ENCODE peak calls at places on chromosomes 2 and 18, in four cellular contexts. One of them, this sample, is unnamed.

GRCh38 chr2:15812187-15812830 is 128.0 kb upstream of the MYCN start:
- DNase-seq in HTR-8/SVneo: no peak
- DNase-seq in fibroblast of lung: no peak
- DNase-seq in activated CD4-positive, alpha-beta T cell treated with anti-CD3 and anti-CD28 coated beads, Interleukin-2, amount 10 ng/mL, durations not matched to agents 7 days and 5 days: no peak
- DNase-seq in this sample: no peak

GRCh38 chr2:180203972-180204371 is 196.9 kb upstream of the CWC22 start:
- DNase-seq in HTR-8/SVneo: no peak
- DNase-seq in fibroblast of lung: peak
- DNase-seq in activated CD4-positive, alpha-beta T cell treated with anti-CD3 and anti-CD28 coated beads, Interleukin-2, amount 10 ng/mL, durations not matched to agents 7 days and 5 days: no peak
- DNase-seq in this sample: no peak

GRCh38 chr2:677056-677949 is at the start of gene TMEM18:
- DNase-seq in fibroblast of lung: peak
- DNase-seq in HTR-8/SVneo: peak
- DNase-seq in activated CD4-positive, alpha-beta T cell treated with anti-CD3 and anti-CD28 coated beads, Interleukin-2, amount 10 ng/mL, durations not matched to agents 7 days and 5 days: peak
- DNase-seq in this sample: peak

GRCh38 chr18:49273201-49273880 is 187.1 kb downstream of the DYM start:
- DNase-seq in activated CD4-positive, alpha-beta T cell treated with anti-CD3 and anti-CD28 coated beads, Interleukin-2, amount 10 ng/mL, durations not matched to agents 7 days and 5 days: no peak
- DNase-seq in HTR-8/SVneo: no peak
- DNase-seq in fibroblast of lung: peak
- DNase-seq in this sample: no peak

GRCh38 chr2:181680055-181680936 is at the start of gene NEUROD1:
- DNase-seq in HTR-8/SVneo: no peak
- DNase-seq in fibroblast of lung: no peak
- DNase-seq in activated CD4-positive, alpha-beta T cell treated with anti-CD3 and anti-CD28 coated beads, Interleukin-2, amount 10 ng/mL, durations not matched to agents 7 days and 5 days: no peak
- DNase-seq in this sample: peak

GRCh38 chr2:231386446-231386845 is 9.1 kb upstream of the B3GNT7 start:
- DNase-seq in HTR-8/SVneo: peak
- DNase-seq in activated CD4-positive, alpha-beta T cell treated with anti-CD3 and anti-CD28 coated beads, Interleukin-2, amount 10 ng/mL, durations not matched to agents 7 days and 5 days: no peak
- DNase-seq in fibroblast of lung: peak
- DNase-seq in this sample: no peak

GRCh38 chr2:164840458-164840929 is 1.1 kb downstream of the COBLL1 start:
- DNase-seq in HTR-8/SVneo: no peak
- DNase-seq in fibroblast of lung: peak
- DNase-seq in activated CD4-positive, alpha-beta T cell treated with anti-CD3 and anti-CD28 coated beads, Interleukin-2, amount 10 ng/mL, durations not matched to agents 7 days and 5 days: no peak
- DNase-seq in this sample: peak

GRCh38 chr2:202178342-202178958 is 59.9 kb downstream of the SUMO1 start:
- DNase-seq in HTR-8/SVneo: peak
- DNase-seq in activated CD4-positive, alpha-beta T cell treated with anti-CD3 and anti-CD28 coated beads, Interleukin-2, amount 10 ng/mL, durations not matched to agents 7 days and 5 days: peak
- DNase-seq in fibroblast of lung: peak
- DNase-seq in this sample: peak

GRCh38 chr2:235958631-235959395 is 209.4 kb downstream of the GBX2 start:
- DNase-seq in HTR-8/SVneo: no peak
- DNase-seq in activated CD4-positive, alpha-beta T cell treated with anti-CD3 and anti-CD28 coated beads, Interleukin-2, amount 10 ng/mL, durations not matched to agents 7 days and 5 days: no peak
- DNase-seq in fibroblast of lung: peak
- DNase-seq in this sample: no peak

GRCh38 chr2:1708476-1709334 is 35.6 kb downstream of the PXDN start:
- DNase-seq in fibroblast of lung: peak
- DNase-seq in activated CD4-positive, alpha-beta T cell treated with anti-CD3 and anti-CD28 coated beads, Interleukin-2, amount 10 ng/mL, durations not matched to agents 7 days and 5 days: no peak
- DNase-seq in HTR-8/SVneo: no peak
- DNase-seq in this sample: no peak

GRCh38 chr2:46173636-46174253 is 123.5 kb upstream of the EPAS1 start:
- DNase-seq in fibroblast of lung: peak
- DNase-seq in activated CD4-positive, alpha-beta T cell treated with anti-CD3 and anti-CD28 coated beads, Interleukin-2, amount 10 ng/mL, durations not matched to agents 7 days and 5 days: no peak
- DNase-seq in HTR-8/SVneo: no peak
- DNase-seq in this sample: no peak

GRCh38 chr2:15981646-15982045 is 41.3 kb downstream of the MYCN start:
- DNase-seq in fibroblast of lung: no peak
- DNase-seq in HTR-8/SVneo: no peak
- DNase-seq in activated CD4-positive, alpha-beta T cell treated with anti-CD3 and anti-CD28 coated beads, Interleukin-2, amount 10 ng/mL, durations not matched to agents 7 days and 5 days: no peak
- DNase-seq in this sample: no peak

GRCh38 chr2:39631715-39632114 is 34.0 kb upstream of the TMEM178A start:
- DNase-seq in HTR-8/SVneo: peak
- DNase-seq in fibroblast of lung: peak
- DNase-seq in activated CD4-positive, alpha-beta T cell treated with anti-CD3 and anti-CD28 coated beads, Interleukin-2, amount 10 ng/mL, durations not matched to agents 7 days and 5 days: no peak
- DNase-seq in this sample: no peak

GRCh38 chr18:78698914-78699313 is 280.7 kb upstream of the SALL3 start:
- DNase-seq in activated CD4-positive, alpha-beta T cell treated with anti-CD3 and anti-CD28 coated beads, Interleukin-2, amount 10 ng/mL, durations not matched to agents 7 days and 5 days: no peak
- DNase-seq in fibroblast of lung: no peak
- DNase-seq in HTR-8/SVneo: no peak
- DNase-seq in this sample: no peak

GRCh38 chr2:73050011-73050617 is 21.4 kb downstream of the SFXN5 start:
- DNase-seq in activated CD4-positive, alpha-beta T cell treated with anti-CD3 and anti-CD28 coated beads, Interleukin-2, amount 10 ng/mL, durations not matched to agents 7 days and 5 days: no peak
- DNase-seq in fibroblast of lung: peak
- DNase-seq in HTR-8/SVneo: no peak
- DNase-seq in this sample: no peak

GRCh38 chr18:3492721-3493120 is 42.7 kb downstream of the TGIF1 start:
- DNase-seq in fibroblast of lung: no peak
- DNase-seq in activated CD4-positive, alpha-beta T cell treated with anti-CD3 and anti-CD28 coated beads, Interleukin-2, amount 10 ng/mL, durations not matched to agents 7 days and 5 days: no peak
- DNase-seq in HTR-8/SVneo: no peak
- DNase-seq in this sample: no peak

GRCh38 chr2:64650722-64651338 is 2.9 kb downstream of the SERTAD2 start:
- DNase-seq in fibroblast of lung: no peak
- DNase-seq in activated CD4-positive, alpha-beta T cell treated with anti-CD3 and anti-CD28 coated beads, Interleukin-2, amount 10 ng/mL, durations not matched to agents 7 days and 5 days: no peak
- DNase-seq in HTR-8/SVneo: no peak
- DNase-seq in this sample: no peak

GRCh38 chr18:51522338-51522737 is 324.9 kb upstream of the MEX3C start:
- DNase-seq in fibroblast of lung: no peak
- DNase-seq in activated CD4-positive, alpha-beta T cell treated with anti-CD3 and anti-CD28 coated beads, Interleukin-2, amount 10 ng/mL, durations not matched to agents 7 days and 5 days: no peak
- DNase-seq in HTR-8/SVneo: no peak
- DNase-seq in this sample: no peak